ENCODE peak calls at places on chromosome 7, in four cellular contexts. One of them, this sample, is unnamed.

GRCh38 chr7:134327896-134328295 is 11.2 kb upstream of the SLC35B4 start:
- DNase-seq in cardiac muscle cell: peak; percentile 60
- DNase-seq in GM12865: peak; percentile 83
- DNase-seq in stomach: no peak
- DNase-seq in this sample: peak; percentile 87

GRCh38 chr7:65379318-65379717 is 5.7 kb downstream of the ZNF92 start:
- DNase-seq in cardiac muscle cell: peak; percentile 62
- DNase-seq in GM12865: no peak
- DNase-seq in stomach: no peak
- DNase-seq in this sample: no peak

GRCh38 chr7:101108330-101108857 is 18.5 kb upstream of the SERPINE1 start:
- DNase-seq in cardiac muscle cell: no peak
- DNase-seq in GM12865: peak; percentile 81
- DNase-seq in stomach: no peak
- DNase-seq in this sample: no peak

GRCh38 chr7:55539380-55539779 is 32.9 kb downstream of the VOPP1 start:
- DNase-seq in cardiac muscle cell: no peak
- DNase-seq in GM12865: peak; percentile 45
- DNase-seq in stomach: no peak
- DNase-seq in this sample: no peak

GRCh38 chr7:105512415-105512814 is 9.7 kb downstream of the PUS7 start:
- DNase-seq in cardiac muscle cell: no peak
- DNase-seq in GM12865: no peak
- DNase-seq in stomach: no peak
- DNase-seq in this sample: no peak

GRCh38 chr7:36949711-36950600 is 225.7 kb upstream of the AOAH start:
- DNase-seq in cardiac muscle cell: no peak
- DNase-seq in GM12865: no peak
- DNase-seq in stomach: no peak
- DNase-seq in this sample: no peak

GRCh38 chr7:4144801-4145470 is 537.2 kb upstream of the FOXK1 start:
- DNase-seq in cardiac muscle cell: peak; percentile 43
- DNase-seq in GM12865: no peak
- DNase-seq in stomach: no peak
- DNase-seq in this sample: peak; percentile 21

GRCh38 chr7:128217972-128218652 is 23.0 kb upstream of the LEP start:
- DNase-seq in cardiac muscle cell: no peak
- DNase-seq in GM12865: no peak
- DNase-seq in stomach: no peak
- DNase-seq in this sample: no peak

GRCh38 chr7:15457959-15458955 is 103.6 kb downstream of the AGMO start:
- DNase-seq in cardiac muscle cell: no peak
- DNase-seq in GM12865: no peak
- DNase-seq in stomach: no peak
- DNase-seq in this sample: no peak

GRCh38 chr7:116805100-116805544 is 57.3 kb upstream of the CAPZA2 start:
- DNase-seq in cardiac muscle cell: no peak
- DNase-seq in GM12865: no peak
- DNase-seq in stomach: no peak
- DNase-seq in this sample: no peak

GRCh38 chr7:117775826-117776623 is 97.2 kb downstream of the CTTNBP2 start:
- DNase-seq in cardiac muscle cell: no peak
- DNase-seq in GM12865: peak; percentile 37
- DNase-seq in stomach: no peak
- DNase-seq in this sample: no peak

GRCh38 chr7:69782917-69783684 is 184.8 kb downstream of the AUTS2 start:
- DNase-seq in cardiac muscle cell: no peak
- DNase-seq in GM12865: no peak
- DNase-seq in stomach: no peak
- DNase-seq in this sample: no peak

GRCh38 chr7:26457702-26458327 is 166.2 kb downstream of the SNX10 start:
- DNase-seq in cardiac muscle cell: no peak
- DNase-seq in GM12865: no peak
- DNase-seq in stomach: no peak
- DNase-seq in this sample: no peak

GRCh38 chr7:121151663-121152344 is 163.3 kb downstream of the CPED1 start:
- DNase-seq in cardiac muscle cell: no peak
- DNase-seq in GM12865: no peak
- DNase-seq in stomach: no peak
- DNase-seq in this sample: no peak

GRCh38 chr7:2104107-2104710 is 128.5 kb downstream of the MAD1L1 start:
- DNase-seq in cardiac muscle cell: peak; percentile 79
- DNase-seq in GM12865: peak; percentile 72
- DNase-seq in stomach: peak; percentile 67
- DNase-seq in this sample: peak; percentile 93

GRCh38 chr7:36777062-36777461 is 52.8 kb upstream of the AOAH start:
- DNase-seq in cardiac muscle cell: no peak
- DNase-seq in GM12865: no peak
- DNase-seq in stomach: no peak
- DNase-seq in this sample: peak; percentile 58

GRCh38 chr7:136012238-136012637 is 35.1 kb upstream of the MTPN start:
- DNase-seq in cardiac muscle cell: no peak
- DNase-seq in GM12865: no peak
- DNase-seq in stomach: no peak
- DNase-seq in this sample: no peak

GRCh38 chr7:11373546-11374142 is 400.0 kb downstream of the PHF14 start:
- DNase-seq in cardiac muscle cell: peak; percentile 33
- DNase-seq in GM12865: no peak
- DNase-seq in stomach: no peak
- DNase-seq in this sample: no peak

GRCh38 chr7:35019801-35020200 is 17.5 kb downstream of the DPY19L1 start:
- DNase-seq in cardiac muscle cell: no peak
- DNase-seq in GM12865: no peak
- DNase-seq in stomach: no peak
- DNase-seq in this sample: no peak

GRCh38 chr7:30459591-30460245 is 18.9 kb downstream of the NOD1 start:
- DNase-seq in cardiac muscle cell: no peak
- DNase-seq in GM12865: no peak
- DNase-seq in stomach: no peak
- DNase-seq in this sample: no peak

GRCh38 chr7:80182630-80183276 is 48.1 kb downstream of the GNAI1 start:
- DNase-seq in cardiac muscle cell: no peak
- DNase-seq in GM12865: no peak
- DNase-seq in stomach: no peak
- DNase-seq in this sample: no peak

GRCh38 chr7:116967254-116967922 is 14.1 kb downstream of the ST7 start:
- DNase-seq in cardiac muscle cell: no peak
- DNase-seq in GM12865: no peak
- DNase-seq in stomach: no peak
- DNase-seq in this sample: no peak

GRCh38 chr7:17234398-17235021 is 63.9 kb upstream of the AHR start:
- DNase-seq in cardiac muscle cell: no peak
- DNase-seq in GM12865: peak; percentile 89
- DNase-seq in stomach: no peak
- DNase-seq in this sample: peak; percentile 87

GRCh38 chr7:100612730-100613446 is 548 bp downstream of the MOSPD3 start:
- DNase-seq in cardiac muscle cell: no peak
- DNase-seq in GM12865: no peak
- DNase-seq in stomach: no peak
- DNase-seq in this sample: peak; percentile 53

GRCh38 chr7:27661776-27662489 is 750 bp downstream of the HIBADH start:
- DNase-seq in cardiac muscle cell: no peak
- DNase-seq in GM12865: peak; percentile 49
- DNase-seq in stomach: no peak
- DNase-seq in this sample: peak; percentile 18

GRCh38 chr7:148929176-148929575 is 45.1 kb upstream of the EZH2 start:
- DNase-seq in cardiac muscle cell: no peak
- DNase-seq in GM12865: no peak
- DNase-seq in stomach: no peak
- DNase-seq in this sample: no peak

GRCh38 chr7:672891-673290 is 53.6 kb upstream of the DNAAF5 start:
- DNase-seq in cardiac muscle cell: no peak
- DNase-seq in GM12865: no peak
- DNase-seq in stomach: no peak
- DNase-seq in this sample: no peak

GRCh38 chr7:121510302-121510701 is 114.2 kb upstream of the FAM3C start:
- DNase-seq in cardiac muscle cell: no peak
- DNase-seq in GM12865: no peak
- DNase-seq in stomach: no peak
- DNase-seq in this sample: peak; percentile 17

GRCh38 chr7:73954181-73954580 is 73.8 kb upstream of the ELN start:
- DNase-seq in cardiac muscle cell: no peak
- DNase-seq in GM12865: no peak
- DNase-seq in stomach: no peak
- DNase-seq in this sample: no peak
- TF ChIP-seq CTCF in cardiac muscle cell: no peak
- TF ChIP-seq CTCF in GM12865: no peak
- TF ChIP-seq CTCF in stomach: no peak
- TF ChIP-seq CTCF in this sample: no peak

GRCh38 chr7:99229234-99229633 is 21.3 kb upstream of the KPNA7 start:
- DNase-seq in cardiac muscle cell: no peak
- DNase-seq in GM12865: no peak
- DNase-seq in stomach: no peak
- DNase-seq in this sample: no peak
- TF ChIP-seq CTCF in cardiac muscle cell: no peak
- TF ChIP-seq CTCF in GM12865: no peak
- TF ChIP-seq CTCF in stomach: no peak
- TF ChIP-seq CTCF in this sample: no peak

DNA sequence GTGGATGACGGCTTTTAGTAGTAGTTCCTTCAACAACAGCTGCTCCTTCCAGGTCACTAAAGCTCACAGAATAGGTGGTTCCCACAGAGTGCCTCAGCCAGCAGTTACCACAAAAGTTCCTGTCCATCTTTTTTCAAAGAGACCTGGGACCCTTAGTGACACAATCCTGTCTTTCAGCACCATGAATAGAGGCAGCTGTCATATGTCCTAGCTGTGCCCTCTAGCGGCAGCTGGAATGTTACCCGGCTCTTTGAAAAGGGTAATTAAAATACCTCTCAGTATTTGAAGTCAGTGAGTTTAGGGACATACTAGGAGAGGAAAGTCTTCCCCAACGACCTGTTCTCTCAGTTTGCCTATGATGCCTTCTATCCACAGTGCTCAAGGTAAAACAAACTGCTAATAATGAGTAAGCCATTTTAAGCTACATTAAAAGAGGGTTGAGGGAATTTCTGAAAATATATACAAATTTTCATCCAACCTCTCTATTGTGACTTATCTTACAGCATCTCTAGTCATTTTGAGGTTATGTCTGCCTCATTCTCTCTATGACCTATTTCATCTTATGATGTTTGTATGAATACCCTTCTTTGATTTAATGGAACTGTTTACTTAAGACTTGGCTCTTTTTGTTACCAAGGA is 290.8 kb downstream of the NXPH1 start:
- DNase-seq in cardiac muscle cell: peak; percentile 86
- DNase-seq in GM12865: peak; percentile 52
- DNase-seq in stomach: peak; percentile 51
- DNase-seq in this sample: peak; percentile 53
- TF ChIP-seq CTCF in cardiac muscle cell: no peak
- TF ChIP-seq CTCF in GM12865: peak; percentile 78
- TF ChIP-seq CTCF in stomach: peak; percentile 48
- TF ChIP-seq CTCF in this sample: peak; percentile 61

GRCh38 chr7:114180556-114181266 is 233.9 kb upstream of the FOXP2 start:
- DNase-seq in cardiac muscle cell: no peak
- DNase-seq in GM12865: no peak
- DNase-seq in stomach: no peak
- DNase-seq in this sample: no peak
- TF ChIP-seq CTCF in cardiac muscle cell: no peak
- TF ChIP-seq CTCF in GM12865: no peak
- TF ChIP-seq CTCF in stomach: no peak
- TF ChIP-seq CTCF in this sample: no peak

GRCh38 chr7:51354897-51355296 is 38.3 kb upstream of the COBL start:
- DNase-seq in cardiac muscle cell: no peak
- DNase-seq in GM12865: no peak
- DNase-seq in stomach: no peak
- DNase-seq in this sample: peak; percentile 17
- TF ChIP-seq CTCF in cardiac muscle cell: no peak
- TF ChIP-seq CTCF in GM12865: peak; percentile 11
- TF ChIP-seq CTCF in stomach: no peak
- TF ChIP-seq CTCF in this sample: no peak